ENCODE peak calls at places on chromosomes 1 and 21, in five cellular contexts. One of them, this sample, is unnamed.

GRCh38 chr1:203328714-203329122 is 22.2 kb downstream of the FMOD start:
- DNase-seq in RWPE2: no peak
- DNase-seq in esophagus squamous epithelium: no peak
- DNase-seq in fibroblast of the aortic adventitia: no peak
- DNase-seq in epithelial cell of esophagus: no peak
- DNase-seq in this sample: no peak

GRCh38 chr1:203769505-203770343 is 4.7 kb downstream of the LAX1 start:
- DNase-seq in RWPE2: peak
- DNase-seq in esophagus squamous epithelium: no peak
- DNase-seq in fibroblast of the aortic adventitia: peak
- DNase-seq in epithelial cell of esophagus: peak
- DNase-seq in this sample: no peak

GRCh38 chr1:66618390-66618789 is 84.4 kb downstream of the SGIP1 start:
- DNase-seq in RWPE2: no peak
- DNase-seq in esophagus squamous epithelium: no peak
- DNase-seq in fibroblast of the aortic adventitia: no peak
- DNase-seq in epithelial cell of esophagus: peak
- DNase-seq in this sample: no peak

GRCh38 chr1:48878191-48878940 is 101.7 kb upstream of the BEND5 start:
- DNase-seq in RWPE2: no peak
- DNase-seq in esophagus squamous epithelium: no peak
- DNase-seq in fibroblast of the aortic adventitia: peak
- DNase-seq in epithelial cell of esophagus: peak
- DNase-seq in this sample: no peak

GRCh38 chr21:39051561-39051949 is 131.7 kb downstream of the PSMG1 start:
- DNase-seq in RWPE2: no peak
- DNase-seq in esophagus squamous epithelium: no peak
- DNase-seq in fibroblast of the aortic adventitia: peak
- DNase-seq in epithelial cell of esophagus: peak
- DNase-seq in this sample: no peak

GRCh38 chr1:64248065-64248464 is 44.6 kb downstream of the UBE2U start:
- DNase-seq in RWPE2: no peak
- DNase-seq in esophagus squamous epithelium: no peak
- DNase-seq in fibroblast of the aortic adventitia: no peak
- DNase-seq in epithelial cell of esophagus: no peak
- DNase-seq in this sample: no peak

GRCh38 chr1:173193639-173194038 is 13.5 kb downstream of the TNFSF4 start:
- DNase-seq in RWPE2: no peak
- DNase-seq in esophagus squamous epithelium: no peak
- DNase-seq in fibroblast of the aortic adventitia: peak
- DNase-seq in epithelial cell of esophagus: no peak
- DNase-seq in this sample: no peak

GRCh38 chr1:200699871-200700270 is 30.2 kb upstream of the DDX59 start:
- DNase-seq in RWPE2: no peak
- DNase-seq in esophagus squamous epithelium: no peak
- DNase-seq in fibroblast of the aortic adventitia: peak
- DNase-seq in epithelial cell of esophagus: no peak
- DNase-seq in this sample: no peak

GRCh38 chr1:209808059-209808494 is 2.1 kb upstream of the IRF6 start:
- DNase-seq in RWPE2: peak
- DNase-seq in esophagus squamous epithelium: no peak
- DNase-seq in fibroblast of the aortic adventitia: peak
- DNase-seq in epithelial cell of esophagus: peak
- DNase-seq in this sample: no peak

GRCh38 chr1:16440150-16440479 is 409 bp upstream of the NECAP2 start:
- DNase-seq in RWPE2: no peak
- DNase-seq in esophagus squamous epithelium: no peak
- DNase-seq in fibroblast of the aortic adventitia: peak
- DNase-seq in epithelial cell of esophagus: no peak
- DNase-seq in this sample: no peak

GRCh38 chr1:210332719-210333398 is 4.2 kb downstream of the HHAT start:
- DNase-seq in RWPE2: no peak
- DNase-seq in esophagus squamous epithelium: no peak
- DNase-seq in fibroblast of the aortic adventitia: no peak
- DNase-seq in epithelial cell of esophagus: peak
- DNase-seq in this sample: no peak

GRCh38 chr1:213060836-213061235 is 9.8 kb downstream of the RPS6KC1 start:
- DNase-seq in RWPE2: no peak
- DNase-seq in esophagus squamous epithelium: no peak
- DNase-seq in fibroblast of the aortic adventitia: no peak
- DNase-seq in epithelial cell of esophagus: no peak
- DNase-seq in this sample: no peak

GRCh38 chr21:38507374-38507942 is 9.2 kb upstream of the ERG start:
- DNase-seq in RWPE2: no peak
- DNase-seq in esophagus squamous epithelium: no peak
- DNase-seq in fibroblast of the aortic adventitia: no peak
- DNase-seq in epithelial cell of esophagus: no peak
- DNase-seq in this sample: no peak

GRCh38 chr1:206507395-206508129 is at the start of gene RASSF5:
- DNase-seq in RWPE2: peak
- DNase-seq in esophagus squamous epithelium: peak
- DNase-seq in fibroblast of the aortic adventitia: peak
- DNase-seq in epithelial cell of esophagus: peak
- DNase-seq in this sample: peak

GRCh38 chr1:150194381-150195031 is 41.4 kb downstream of the ANP32E start:
- DNase-seq in RWPE2: no peak
- DNase-seq in esophagus squamous epithelium: no peak
- DNase-seq in fibroblast of the aortic adventitia: peak
- DNase-seq in epithelial cell of esophagus: no peak
- DNase-seq in this sample: no peak

GRCh38 chr1:106584663-106585062 is 471.8 kb upstream of the PRMT6 start:
- DNase-seq in RWPE2: no peak
- DNase-seq in esophagus squamous epithelium: no peak
- DNase-seq in fibroblast of the aortic adventitia: peak
- DNase-seq in epithelial cell of esophagus: no peak
- DNase-seq in this sample: no peak

GRCh38 chr1:74463301-74463988 is 49.0 kb downstream of the LRRC53 start:
- DNase-seq in RWPE2: no peak
- DNase-seq in esophagus squamous epithelium: no peak
- DNase-seq in fibroblast of the aortic adventitia: no peak
- DNase-seq in epithelial cell of esophagus: peak
- DNase-seq in this sample: no peak

GRCh38 chr1:98333936-98334335 is 327.6 kb upstream of the SNX7 start:
- DNase-seq in RWPE2: no peak
- DNase-seq in esophagus squamous epithelium: no peak
- DNase-seq in fibroblast of the aortic adventitia: no peak
- DNase-seq in epithelial cell of esophagus: no peak
- DNase-seq in this sample: no peak

GRCh38 chr1:199113265-199113869 is 474.5 kb downstream of the PTPRC start:
- DNase-seq in RWPE2: no peak
- DNase-seq in esophagus squamous epithelium: no peak
- DNase-seq in fibroblast of the aortic adventitia: peak
- DNase-seq in epithelial cell of esophagus: peak
- DNase-seq in this sample: no peak

GRCh38 chr21:15309022-15309590 is 244.3 kb upstream of the NRIP1 start:
- DNase-seq in RWPE2: no peak
- DNase-seq in esophagus squamous epithelium: no peak
- DNase-seq in fibroblast of the aortic adventitia: peak
- DNase-seq in epithelial cell of esophagus: peak
- DNase-seq in this sample: no peak

GRCh38 chr1:231919269-231919886 is 292.8 kb downstream of the DISC1 start:
- DNase-seq in RWPE2: no peak
- DNase-seq in esophagus squamous epithelium: no peak
- DNase-seq in fibroblast of the aortic adventitia: peak
- DNase-seq in epithelial cell of esophagus: no peak
- DNase-seq in this sample: no peak

GRCh38 chr21:34953950-34954349 is 95.2 kb downstream of the RUNX1 start:
- DNase-seq in RWPE2: no peak
- DNase-seq in esophagus squamous epithelium: no peak
- DNase-seq in fibroblast of the aortic adventitia: no peak
- DNase-seq in epithelial cell of esophagus: no peak
- DNase-seq in this sample: no peak

GRCh38 chr1:246681822-246682221 is 42.4 kb upstream of the SCCPDH start:
- DNase-seq in RWPE2: no peak
- DNase-seq in esophagus squamous epithelium: no peak
- DNase-seq in fibroblast of the aortic adventitia: no peak
- DNase-seq in epithelial cell of esophagus: no peak
- DNase-seq in this sample: no peak

GRCh38 chr1:24142546-24143431 is at the start of gene IL22RA1:
- DNase-seq in RWPE2: peak
- DNase-seq in esophagus squamous epithelium: no peak
- DNase-seq in fibroblast of the aortic adventitia: peak
- DNase-seq in epithelial cell of esophagus: peak
- DNase-seq in this sample: no peak

GRCh38 chr1:161071886-161072371 is 2.2 kb upstream of the ARHGAP30 start:
- DNase-seq in RWPE2: peak
- DNase-seq in esophagus squamous epithelium: no peak
- DNase-seq in fibroblast of the aortic adventitia: peak
- DNase-seq in epithelial cell of esophagus: peak
- DNase-seq in this sample: no peak

GRCh38 chr1:171127481-171127880 is 36.8 kb downstream of the FMO3 start:
- DNase-seq in RWPE2: no peak
- DNase-seq in esophagus squamous epithelium: no peak
- DNase-seq in fibroblast of the aortic adventitia: peak
- DNase-seq in epithelial cell of esophagus: peak
- DNase-seq in this sample: no peak

GRCh38 chr1:117638141-117638540 is 32.3 kb downstream of the TENT5C start:
- DNase-seq in RWPE2: no peak
- DNase-seq in esophagus squamous epithelium: no peak
- DNase-seq in fibroblast of the aortic adventitia: no peak
- DNase-seq in epithelial cell of esophagus: no peak
- DNase-seq in this sample: no peak

DNA sequence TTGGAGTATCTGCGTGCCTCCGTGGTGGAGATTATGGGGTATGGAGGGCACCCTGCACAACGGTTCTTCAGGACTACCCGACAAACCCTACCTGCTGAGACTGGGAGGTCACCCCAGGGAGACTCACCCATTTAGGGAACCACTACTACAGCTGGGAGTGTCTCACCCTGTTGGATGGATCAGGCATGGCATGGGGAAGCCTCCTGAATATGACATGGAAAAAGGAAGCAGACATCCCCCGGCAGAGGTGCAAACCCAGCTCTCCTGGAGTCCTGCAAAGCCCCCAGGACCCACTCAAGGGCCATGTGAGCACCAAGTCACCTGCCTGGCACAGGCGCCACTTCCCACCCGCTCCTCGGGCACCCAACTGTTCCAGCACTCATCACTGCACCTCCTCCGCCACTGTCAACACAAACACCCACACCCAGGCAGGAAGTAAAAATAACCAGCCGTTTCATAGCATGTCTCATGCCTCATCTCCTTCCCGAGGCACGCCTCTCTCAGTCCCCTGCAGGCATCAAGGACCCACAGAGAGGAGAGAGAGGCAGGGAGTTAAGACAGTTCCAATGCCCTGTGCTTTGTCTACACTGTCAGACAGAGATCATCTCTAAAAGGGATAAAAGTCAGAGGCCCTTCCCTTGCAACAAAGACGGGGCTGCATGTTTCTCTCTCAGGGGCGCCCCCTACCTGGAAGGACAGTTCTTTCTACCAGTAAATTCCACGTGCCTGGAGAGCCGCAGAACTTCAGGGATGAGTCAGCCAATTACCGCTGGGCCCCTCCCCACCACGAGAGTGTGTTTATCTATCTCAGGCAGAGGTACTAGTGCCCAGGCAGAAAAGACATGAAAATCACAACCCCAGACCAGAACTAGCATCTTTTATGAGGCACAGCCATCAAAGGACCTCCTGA is 150.1 kb upstream of the SOD1 start:
- DNase-seq in RWPE2: no peak
- DNase-seq in esophagus squamous epithelium: no peak
- DNase-seq in fibroblast of the aortic adventitia: no peak
- DNase-seq in epithelial cell of esophagus: peak
- DNase-seq in this sample: no peak
- TF ChIP-seq CTCF in RWPE2: peak
- TF ChIP-seq CTCF in esophagus squamous epithelium: no peak
- TF ChIP-seq CTCF in fibroblast of the aortic adventitia: no peak
- TF ChIP-seq CTCF in epithelial cell of esophagus: peak
- TF ChIP-seq CTCF in this sample: peak

GRCh38 chr1:91584866-91585265 is 84.2 kb downstream of the CDC7 start:
- DNase-seq in RWPE2: no peak
- DNase-seq in esophagus squamous epithelium: no peak
- DNase-seq in fibroblast of the aortic adventitia: no peak
- DNase-seq in epithelial cell of esophagus: no peak
- DNase-seq in this sample: no peak
- TF ChIP-seq CTCF in RWPE2: no peak
- TF ChIP-seq CTCF in esophagus squamous epithelium: no peak
- TF ChIP-seq CTCF in fibroblast of the aortic adventitia: no peak
- TF ChIP-seq CTCF in epithelial cell of esophagus: no peak
- TF ChIP-seq CTCF in this sample: no peak

DNA sequence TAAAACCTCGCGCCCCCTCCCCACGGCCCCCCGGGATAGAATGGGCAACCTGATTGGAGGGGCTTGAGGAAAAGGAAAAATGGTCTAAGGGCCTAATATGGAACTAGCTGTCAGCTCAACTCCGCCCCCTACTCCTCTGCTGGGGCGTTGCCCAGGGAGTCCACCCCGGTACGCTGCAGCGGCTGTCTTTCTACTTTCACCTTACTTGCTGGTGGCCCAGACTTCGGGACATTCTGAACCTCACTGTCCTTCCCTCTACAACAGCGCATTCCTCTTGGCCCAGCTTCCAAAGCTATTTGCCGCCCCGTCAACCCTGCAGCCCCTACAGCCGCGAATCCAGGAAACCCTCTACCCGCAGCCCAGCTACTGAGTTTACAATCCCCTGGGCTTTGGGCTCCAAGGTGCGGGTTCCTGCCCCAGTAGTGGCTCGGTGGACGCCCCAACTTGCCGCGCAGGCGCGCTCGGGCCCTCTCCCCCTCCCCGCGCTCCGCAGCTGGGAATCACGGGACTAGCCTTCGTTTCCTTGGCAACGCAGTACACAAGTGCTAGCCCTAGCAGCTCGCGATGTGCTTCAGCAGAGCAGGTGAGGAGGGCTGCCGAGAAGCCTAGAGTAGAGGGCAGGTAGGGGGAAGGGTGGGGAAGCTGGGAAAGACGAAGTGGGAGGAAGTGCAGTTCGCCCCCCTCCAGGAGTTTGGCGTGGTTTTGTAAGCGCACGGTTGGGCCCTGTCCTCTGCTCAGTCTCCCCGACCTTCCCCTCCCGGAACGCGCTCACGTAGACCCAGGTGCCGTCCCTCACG is 55.6 kb downstream of the CHIA start:
- DNase-seq in RWPE2: peak
- DNase-seq in esophagus squamous epithelium: peak
- DNase-seq in fibroblast of the aortic adventitia: peak
- DNase-seq in epithelial cell of esophagus: peak
- DNase-seq in this sample: peak
- TF ChIP-seq CTCF in RWPE2: no peak
- TF ChIP-seq CTCF in esophagus squamous epithelium: no peak
- TF ChIP-seq CTCF in fibroblast of the aortic adventitia: no peak
- TF ChIP-seq CTCF in epithelial cell of esophagus: peak
- TF ChIP-seq CTCF in this sample: peak

GRCh38 chr1:9888886-9889285 is 21.2 kb downstream of the CTNNBIP1 start:
- DNase-seq in RWPE2: no peak
- DNase-seq in esophagus squamous epithelium: no peak
- DNase-seq in fibroblast of the aortic adventitia: no peak
- DNase-seq in epithelial cell of esophagus: no peak
- DNase-seq in this sample: no peak

GRCh38 chr1:9884805-9885204 is 25.3 kb downstream of the CTNNBIP1 start:
- DNase-seq in RWPE2: no peak
- DNase-seq in esophagus squamous epithelium: no peak
- DNase-seq in fibroblast of the aortic adventitia: no peak
- DNase-seq in epithelial cell of esophagus: no peak
- DNase-seq in this sample: no peak

GRCh38 chr1:9883585-9884449 is 26.3 kb downstream of the CTNNBIP1 start:
- DNase-seq in RWPE2: no peak
- DNase-seq in esophagus squamous epithelium: no peak
- DNase-seq in fibroblast of the aortic adventitia: no peak
- DNase-seq in epithelial cell of esophagus: no peak
- DNase-seq in this sample: no peak

GRCh38 chr1:9887070-9887469 is 23.0 kb downstream of the CTNNBIP1 start:
- DNase-seq in RWPE2: no peak
- DNase-seq in esophagus squamous epithelium: no peak
- DNase-seq in fibroblast of the aortic adventitia: no peak
- DNase-seq in epithelial cell of esophagus: no peak
- DNase-seq in this sample: no peak

GRCh38 chr1:9886063-9886742 is 23.9 kb downstream of the CTNNBIP1 start:
- DNase-seq in RWPE2: no peak
- DNase-seq in esophagus squamous epithelium: no peak
- DNase-seq in fibroblast of the aortic adventitia: no peak
- DNase-seq in epithelial cell of esophagus: no peak
- DNase-seq in this sample: no peak
- TF ChIP-seq CTCF in RWPE2: no peak
- TF ChIP-seq CTCF in esophagus squamous epithelium: no peak
- TF ChIP-seq CTCF in fibroblast of the aortic adventitia: no peak
- TF ChIP-seq CTCF in epithelial cell of esophagus: no peak
- TF ChIP-seq CTCF in this sample: peak

This sample was measured in chondrocyte.